ENCODE peak calls at places on chromosomes 16 and 17, in five cellular contexts. Y is progenitor cell of endocrine pancreas, O is RWPE1, W is kidney, D is endothelial cell of umbilical vein. I is an unnamed sample.

GRCh38 chr17:12231027-12231682 is 210.5 kb downstream of the MAP2K4 start:
- DNase-seq in Y (no peak), O (no peak), W (no peak), D (no peak), I (no peak)

GRCh38 chr17:5413682-5414081 is 5.8 kb downstream of the NUP88 start:
- DNase-seq in Y (no peak), O (peak; percentile 80), W (no peak), D (peak; percentile 76), I (no peak)

GRCh38 chr17:71398706-71399620 is 721.9 kb upstream of the SOX9 start:
- DNase-seq in Y (no peak), O (no peak), W (no peak), D (no peak), I (no peak)

GRCh38 chr17:55784666-55785065 is 33.8 kb downstream of the PCTP start:
- DNase-seq in Y (no peak), O (no peak), W (no peak), D (no peak), I (no peak)

GRCh38 chr16:2341456-2342447 is 1.2 kb upstream of the ABCA3 start:
- DNase-seq in Y (peak; percentile 22), O (no peak), W (peak; percentile 88), D (no peak), I (peak; percentile 85)

GRCh38 chr16:90057738-90058173 is 19.4 kb downstream of the PRDM7 start:
- DNase-seq in Y (no peak), O (peak; percentile 31), W (no peak), D (no peak), I (no peak)

GRCh38 chr17:10631048-10631700 is 25.9 kb downstream of the MYH3 start:
- DNase-seq in Y (peak; percentile 30), O (peak; percentile 33), W (no peak), D (peak; percentile 26), I (no peak)

GRCh38 chr17:4420692-4421131 is 13.0 kb upstream of the SPNS3 start:
- DNase-seq in Y (peak; percentile 24), O (peak; percentile 76), W (no peak), D (peak; percentile 70), I (no peak)

GRCh38 chr17:79953335-79953734 is 82.3 kb downstream of the TBC1D16 start:
- DNase-seq in Y (no peak), O (no peak), W (no peak), D (no peak), I (no peak)

GRCh38 chr17:75271955-75272847 is 1.2 kb upstream of the MIF4GD start:
- DNase-seq in Y (no peak), O (no peak), W (no peak), D (no peak), I (no peak)

GRCh38 chr17:13107726-13108235 is 90.0 kb upstream of the ELAC2 start:
- DNase-seq in Y (no peak), O (no peak), W (no peak), D (no peak), I (no peak)

GRCh38 chr17:60524463-60525346 is 1.3 kb downstream of the APPBP2 start:
- DNase-seq in Y (no peak), O (no peak), W (no peak), D (peak; percentile 56), I (no peak)

GRCh38 chr17:68587847-68588246 is 13.3 kb downstream of the FAM20A start:
- DNase-seq in Y (no peak), O (no peak), W (no peak), D (no peak), I (no peak)

GRCh38 chr16:86732621-86733297 is 154.4 kb downstream of the FOXL1 start:
- DNase-seq in Y (no peak), O (no peak), W (no peak), D (peak; percentile 37), I (no peak)

GRCh38 chr16:59342669-59343068 is 608.6 kb upstream of the GOT2 start:
- DNase-seq in Y (no peak), O (no peak), W (no peak), D (no peak), I (no peak)

GRCh38 chr17:19508327-19508867 is 25.3 kb upstream of the SLC47A1 start:
- DNase-seq in Y (peak; percentile 32), O (no peak), W (peak; percentile 84), D (no peak), I (no peak)

GRCh38 chr16:78461496-78461938 is 362.1 kb downstream of the WWOX start:
- DNase-seq in Y (no peak), O (no peak), W (no peak), D (no peak), I (no peak)

GRCh38 chr16:79164378-79164720 is 436.2 kb downstream of the MAF start:
- DNase-seq in Y (no peak), O (no peak), W (no peak), D (no peak), I (no peak)

GRCh38 chr17:17681187-17681743 is at the start of gene RAI1:
- DNase-seq in Y (peak; percentile 76), O (peak; percentile 66), W (peak; percentile 94), D (peak; percentile 75), I (peak; percentile 93)
- TF ChIP-seq CTCF in Y (peak; percentile 82), O (peak; percentile 95), W (peak; percentile 84), D (peak; percentile 51), I (peak; percentile 75)

DNA sequence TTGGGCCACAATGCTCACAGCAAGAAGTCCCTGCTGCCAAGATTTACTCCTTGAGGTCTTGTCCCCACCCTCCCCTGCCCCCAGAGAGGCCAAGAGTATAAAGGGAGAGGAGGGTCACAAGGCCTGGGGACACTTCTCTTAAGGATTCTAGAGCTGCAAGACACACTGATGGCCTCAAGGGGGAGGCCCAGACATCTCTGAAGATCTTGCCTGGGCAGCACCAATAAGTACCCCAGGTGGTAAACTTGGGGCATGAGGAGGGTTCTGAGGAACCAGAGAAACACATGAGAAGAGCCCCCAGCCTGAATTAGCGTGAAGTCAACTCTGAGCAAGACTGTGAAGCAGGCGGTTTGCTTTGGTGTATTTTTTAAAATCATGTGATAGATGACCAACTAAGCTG is 26.8 kb upstream of the MTMR4 start:
- DNase-seq in Y (no peak), O (no peak), W (no peak), D (no peak), I (no peak)
- TF ChIP-seq CTCF in Y (peak; percentile 29), O (no peak), W (no peak), D (peak; percentile 32), I (peak; percentile 22)

GRCh38 chr17:1627987-1628855 is at the start of gene SLC43A2:
- DNase-seq in Y (peak; percentile 75), O (peak; percentile 92), W (peak; percentile 95), D (peak; percentile 83), I (peak; percentile 91)
- TF ChIP-seq CTCF in Y (no peak), O (no peak), W (no peak), D (no peak), I (no peak)

DNA sequence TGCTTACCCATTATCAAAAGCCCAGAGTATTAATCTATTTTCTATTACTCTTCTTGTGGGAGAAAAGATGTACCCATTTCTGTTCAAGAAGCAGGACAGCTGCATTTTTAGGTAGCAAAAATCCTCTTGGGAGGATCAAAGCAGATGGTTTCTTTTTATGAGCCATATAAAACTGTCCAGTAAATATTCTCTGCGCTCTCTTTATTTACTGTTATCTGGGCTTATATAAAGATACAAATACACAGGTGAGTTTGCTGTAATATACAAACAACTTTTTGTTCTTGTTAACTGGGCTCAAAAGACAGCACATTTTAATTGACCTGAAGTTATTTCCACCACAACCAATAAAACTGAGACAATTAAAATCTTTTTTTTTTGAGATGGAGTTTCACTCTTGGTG is 10.1 kb downstream of the PHF12 start:
- DNase-seq in Y (no peak), O (no peak), W (no peak), D (no peak), I (no peak)
- TF ChIP-seq CTCF in Y (no peak), O (no peak), W (no peak), D (no peak), I (no peak)